ENCODE peak calls at places on chromosomes 5 and 9, in five cellular contexts. T is lung, K is AG09309, S is tibial nerve, W is cardiac fibroblast. A is an unnamed sample.

GRCh38 chr5:61084658-61085057 is 77.6 kb downstream of the SMIM15 start:
- DNase-seq in T (no peak), K (no peak), S (no peak), W (no peak), A (no peak)

GRCh38 chr9:72509053-72509452 is 12.4 kb upstream of the TMC1 start:
- DNase-seq in T (no peak), K (peak), S (no peak), W (peak), A (peak)

GRCh38 chr5:1882337-1883119 is at the start of gene IRX4:
- DNase-seq in T (no peak), K (no peak), S (no peak), W (peak), A (peak)

GRCh38 chr9:5799314-5799713 is 33.6 kb downstream of the ERMP1 start:
- DNase-seq in T (no peak), K (peak), S (no peak), W (peak), A (peak)

GRCh38 chr5:17412760-17413671 is 85.0 kb upstream of the TAF11L2 start:
- DNase-seq in T (no peak), K (no peak), S (no peak), W (no peak), A (peak)

GRCh38 chr9:74035786-74036185 is 461.3 kb upstream of the RORB start:
- DNase-seq in T (no peak), K (no peak), S (no peak), W (no peak), A (no peak)

GRCh38 chr5:109688647-109688998 is 1.1 kb upstream of the MAN2A1 start:
- DNase-seq in T (no peak), K (no peak), S (no peak), W (no peak), A (no peak)

GRCh38 chr9:27714388-27714787 is 141.1 kb upstream of the C9orf72 start:
- DNase-seq in T (no peak), K (no peak), S (no peak), W (no peak), A (peak)

GRCh38 chr5:158287643-158288228 is 428.8 kb upstream of the CLINT1 start:
- DNase-seq in T (no peak), K (peak), S (no peak), W (peak), A (peak)

GRCh38 chr5:59800375-59800893 is 93.1 kb downstream of the PDE4D start:
- DNase-seq in T (no peak), K (no peak), S (no peak), W (no peak), A (no peak)

GRCh38 chr5:175253597-175253996 is 190.4 kb downstream of the DRD1 start:
- DNase-seq in T (no peak), K (no peak), S (no peak), W (no peak), A (no peak)

GRCh38 chr5:84436866-84437265 is 52.2 kb upstream of the EDIL3 start:
- DNase-seq in T (no peak), K (no peak), S (no peak), W (no peak), A (no peak)

GRCh38 chr5:8829322-8830029 is 716.4 kb downstream of the SEMA5A start:
- DNase-seq in T (peak), K (peak), S (no peak), W (peak), A (peak)

GRCh38 chr9:91036356-91036755 is 234.7 kb downstream of the SYK start:
- DNase-seq in T (no peak), K (no peak), S (no peak), W (no peak), A (no peak)

GRCh38 chr5:56447232-56447631 is 214.1 kb upstream of the ANKRD55 start:
- DNase-seq in T (no peak), K (no peak), S (no peak), W (peak), A (no peak)

GRCh38 chr9:128150594-128151342 is 1.5 kb downstream of the LCN2 start:
- DNase-seq in T (no peak), K (no peak), S (no peak), W (no peak), A (no peak)

GRCh38 chr9:134858051-134858841 is 22.4 kb upstream of the FCN2 start:
- DNase-seq in T (no peak), K (no peak), S (no peak), W (peak), A (peak)

GRCh38 chr5:174935854-174936474 is 211.6 kb downstream of the MSX2 start:
- DNase-seq in T (peak), K (no peak), S (no peak), W (peak), A (peak)

GRCh38 chr5:116814656-116815055 is 240.0 kb upstream of the SEMA6A start:
- DNase-seq in T (no peak), K (no peak), S (no peak), W (no peak), A (no peak)

GRCh38 chr9:98594551-98595160 is 114.1 kb downstream of the GABBR2 start:
- DNase-seq in T (no peak), K (no peak), S (no peak), W (no peak), A (no peak)

GRCh38 chr5:96975656-96976055 is 39.8 kb downstream of the LNPEP start:
- DNase-seq in T (no peak), K (no peak), S (no peak), W (peak), A (no peak)

GRCh38 chr5:131230406-131230805 is 33.4 kb upstream of the CDC42SE2 start:
- DNase-seq in T (no peak), K (no peak), S (no peak), W (no peak), A (no peak)

GRCh38 chr9:112421771-112422222 is 41.9 kb downstream of the HSDL2 start:
- DNase-seq in T (no peak), K (no peak), S (no peak), W (peak), A (no peak)

DNA sequence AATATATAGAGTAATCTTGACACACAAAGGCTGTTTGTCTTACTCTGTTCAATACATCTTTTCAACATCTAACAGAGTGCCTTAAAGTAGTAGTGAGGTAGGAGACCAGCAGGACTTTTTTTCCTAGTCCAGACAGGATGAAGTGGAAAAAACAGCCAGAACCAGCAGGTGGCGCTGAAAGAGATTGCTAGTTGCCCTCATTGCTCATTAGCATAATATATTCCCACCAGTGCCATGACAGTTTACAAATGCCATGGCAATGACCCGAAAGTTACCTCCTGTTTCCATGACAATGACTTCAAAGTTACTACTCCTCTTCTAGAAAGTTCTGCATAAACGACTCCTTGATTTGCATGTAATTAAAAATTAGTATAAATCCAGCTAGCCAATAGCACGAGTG is 387.4 kb downstream of the ACTL7B start:
- DNase-seq in T (peak), K (no peak), S (no peak), W (peak), A (peak)
- TF ChIP-seq CTCF in T (no peak), K (peak), S (no peak), W (peak), A (peak)

DNA sequence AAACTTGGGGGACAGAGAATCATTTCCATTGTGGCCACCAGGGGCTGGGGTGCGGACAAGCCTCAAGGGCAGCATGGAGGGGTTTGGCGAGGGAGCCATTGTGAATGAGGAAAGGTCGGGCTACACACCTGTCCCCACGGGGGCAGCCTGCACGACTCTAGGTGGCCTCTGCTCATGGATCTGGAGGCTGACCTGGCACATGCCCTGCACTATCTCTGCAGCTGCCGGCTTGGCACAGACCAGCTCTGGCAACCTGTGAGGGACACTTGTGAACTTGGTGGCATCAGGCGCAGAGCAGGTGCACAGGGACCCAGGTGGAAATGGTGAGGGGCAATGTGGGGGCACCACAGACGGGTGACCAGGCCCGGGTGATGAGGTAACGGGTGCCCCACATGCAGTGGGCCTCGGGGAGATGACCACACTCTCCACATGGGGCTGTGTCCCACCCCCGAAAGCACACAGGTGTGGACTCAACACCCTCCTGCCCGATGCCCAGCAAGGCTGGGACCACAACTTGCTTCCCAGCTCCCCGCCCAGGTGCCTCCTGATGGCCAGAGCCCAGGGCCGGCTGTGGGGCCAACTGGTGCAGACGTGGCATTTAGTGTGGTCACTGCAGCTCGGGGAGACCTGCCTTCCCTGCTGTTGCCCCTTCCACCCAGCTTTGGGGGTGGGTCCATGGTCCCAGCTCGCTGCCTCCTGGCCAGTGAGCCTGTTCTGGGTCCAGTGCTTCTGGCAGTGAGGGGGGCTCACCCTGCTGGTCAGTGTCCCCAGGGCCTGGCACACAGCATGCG is 60.9 kb upstream of the UBAC1 start:
- DNase-seq in T (no peak), K (no peak), S (no peak), W (no peak), A (no peak)
- TF ChIP-seq CTCF in T (no peak), K (no peak), S (no peak), W (no peak), A (no peak)

GRCh38 chr5:135179308-135179980 is 145.4 kb upstream of the PITX1 start:
- DNase-seq in T (no peak), K (no peak), S (no peak), W (no peak), A (no peak)
- TF ChIP-seq CTCF in T (no peak), K (no peak), S (no peak), W (no peak), A (no peak)

GRCh38 chr9:18297532-18297872 is 176.5 kb upstream of the ADAMTSL1 start:
- DNase-seq in T (no peak), K (no peak), S (no peak), W (peak), A (peak)
- TF ChIP-seq CTCF in T (no peak), K (peak), S (no peak), W (peak), A (no peak)

GRCh38 chr9:113508111-113508749 is 44.7 kb downstream of the RGS3 start:
- DNase-seq in T (no peak), K (no peak), S (no peak), W (peak), A (peak)
- TF ChIP-seq CTCF in T (no peak), K (peak), S (no peak), W (peak), A (no peak)

GRCh38 chr5:138615461-138615860 is 40.3 kb upstream of the HSPA9 start:
- DNase-seq in T (no peak), K (no peak), S (no peak), W (no peak), A (no peak)

GRCh38 chr5:138616508-138616907 is 41.3 kb upstream of the HSPA9 start:
- DNase-seq in T (no peak), K (no peak), S (no peak), W (no peak), A (no peak)

GRCh38 chr5:138606378-138606777 is 31.2 kb upstream of the HSPA9 start:
- DNase-seq in T (no peak), K (no peak), S (no peak), W (no peak), A (no peak)

GRCh38 chr5:138610468-138611294 is 35.5 kb upstream of the HSPA9 start:
- DNase-seq in T (no peak), K (no peak), S (no peak), W (peak), A (no peak)

DNA sequence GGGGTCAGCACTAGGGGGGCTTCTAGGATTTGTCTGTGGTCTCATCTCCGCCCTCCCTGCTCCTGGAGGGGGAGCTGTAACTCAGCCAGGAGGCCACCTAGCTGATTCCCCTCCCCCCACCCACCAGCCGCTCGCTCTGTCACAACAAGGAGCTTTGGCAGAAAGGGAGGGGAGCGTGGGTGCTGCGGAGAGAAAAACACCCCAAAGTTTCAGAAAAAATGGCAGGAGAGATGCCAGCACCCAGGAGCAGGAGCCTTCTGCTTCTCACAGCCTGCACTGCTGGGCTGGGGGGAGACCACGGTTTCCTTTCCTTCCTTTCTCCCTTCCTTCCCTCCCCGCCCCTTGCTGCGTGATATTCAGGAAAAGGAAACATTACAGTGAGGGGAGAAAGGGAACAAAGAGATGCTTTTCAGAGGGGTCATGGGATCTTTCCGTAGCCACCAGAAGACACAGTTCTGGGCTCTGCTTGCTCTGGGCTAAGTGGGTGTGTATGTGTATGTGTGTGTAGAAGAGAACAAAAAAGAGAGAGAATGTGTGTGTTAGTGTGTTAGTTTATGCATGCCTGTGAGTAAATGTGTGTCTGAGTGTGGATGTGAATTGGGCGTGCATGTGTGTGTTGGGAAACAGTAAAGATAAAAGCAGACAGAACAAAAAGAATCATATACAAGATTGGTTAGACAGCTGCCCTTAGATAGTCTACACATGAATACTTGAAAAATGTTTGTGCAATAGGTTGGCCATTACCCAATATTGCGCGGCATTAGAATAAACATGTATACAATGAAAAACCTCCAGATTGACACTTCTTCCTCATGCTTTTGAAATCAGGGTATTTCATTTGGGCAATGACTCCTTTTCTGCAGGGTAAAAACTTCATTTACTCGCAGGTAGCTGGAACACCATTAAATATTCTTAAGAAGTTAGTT is 36.4 kb upstream of the HSPA9 start:
- DNase-seq in T (no peak), K (no peak), S (no peak), W (peak), A (peak)
- TF ChIP-seq CTCF in T (no peak), K (no peak), S (no peak), W (no peak), A (no peak)